ENCODE peak calls at places on chromosomes 1 and 21, in four cellular contexts. One of them, this sample, is unnamed.

GRCh38 chr1:9589719-9590157 is 1.0 kb downstream of the TMEM201 start:
- DNase-seq in brain microvascular endothelial cell: no peak
- DNase-seq in cardiac muscle cell: no peak
- DNase-seq in ELR: peak; percentile 54
- DNase-seq in this sample: no peak

GRCh38 chr1:28887835-28888682 is 26.3 kb upstream of the EPB41 start:
- DNase-seq in ELR: no peak
- DNase-seq in brain microvascular endothelial cell: no peak
- DNase-seq in cardiac muscle cell: peak; percentile 32
- DNase-seq in this sample: no peak

GRCh38 chr1:26340047-26340481 is 13.9 kb downstream of the CRYBG2 start:
- DNase-seq in ELR: peak; percentile 41
- DNase-seq in cardiac muscle cell: no peak
- DNase-seq in brain microvascular endothelial cell: no peak
- DNase-seq in this sample: no peak

GRCh38 chr1:210364479-210364878 is 35.8 kb downstream of the HHAT start:
- DNase-seq in ELR: no peak
- DNase-seq in brain microvascular endothelial cell: no peak
- DNase-seq in cardiac muscle cell: no peak
- DNase-seq in this sample: no peak

GRCh38 chr1:37682334-37682987 is 9.9 kb upstream of the CDCA8 start:
- DNase-seq in cardiac muscle cell: peak; percentile 75
- DNase-seq in ELR: peak; percentile 71
- DNase-seq in brain microvascular endothelial cell: peak; percentile 62
- DNase-seq in this sample: peak; percentile 12

GRCh38 chr1:203360772-203361171 is 9.8 kb upstream of the FMOD start:
- DNase-seq in brain microvascular endothelial cell: no peak
- DNase-seq in cardiac muscle cell: no peak
- DNase-seq in ELR: no peak
- DNase-seq in this sample: no peak

GRCh38 chr21:42097860-42098259 is 26.7 kb downstream of the UMODL1 start:
- DNase-seq in cardiac muscle cell: peak; percentile 85
- DNase-seq in ELR: peak; percentile 98
- DNase-seq in brain microvascular endothelial cell: peak; percentile 98
- DNase-seq in this sample: no peak

GRCh38 chr1:30615076-30615795 is 108.1 kb downstream of the MATN1 start:
- DNase-seq in ELR: no peak
- DNase-seq in brain microvascular endothelial cell: no peak
- DNase-seq in cardiac muscle cell: no peak
- DNase-seq in this sample: no peak

GRCh38 chr1:10361515-10361914 is 37.3 kb upstream of the PGD start:
- DNase-seq in brain microvascular endothelial cell: no peak
- DNase-seq in cardiac muscle cell: no peak
- DNase-seq in ELR: no peak
- DNase-seq in this sample: no peak

GRCh38 chr1:20147846-20148570 is 8.9 kb downstream of the PLA2G2F start:
- DNase-seq in cardiac muscle cell: no peak
- DNase-seq in ELR: no peak
- DNase-seq in brain microvascular endothelial cell: no peak
- DNase-seq in this sample: no peak

GRCh38 chr1:186900539-186901237 is 71.9 kb downstream of the PLA2G4A start:
- DNase-seq in brain microvascular endothelial cell: no peak
- DNase-seq in ELR: no peak
- DNase-seq in cardiac muscle cell: peak; percentile 17
- DNase-seq in this sample: no peak

GRCh38 chr1:20291621-20292020 is 946 bp downstream of the VWA5B1 start:
- DNase-seq in ELR: no peak
- DNase-seq in brain microvascular endothelial cell: no peak
- DNase-seq in cardiac muscle cell: no peak
- DNase-seq in this sample: no peak